ENCODE peak calls at places on chromosomes 11 and 22, in nine cellular contexts. K, A, R, C, D, Y, I, N and H are unnamed samples.

GRCh38 chr11:103825469-103825868 is 211.0 kb upstream of the DDI1 start:
- DNase-seq in K (no peak), A (no peak), R (no peak), C (no peak), D (no peak), Y (no peak), I (no peak), N (no peak), H (no peak)

GRCh38 chr11:111762981-111763643 is 3.1 kb downstream of the PPP2R1B start:
- DNase-seq in K (no peak), A (peak; percentile 40), R (no peak), C (no peak), D (no peak), Y (no peak), I (no peak), N (no peak), H (no peak)

GRCh38 chr22:50313021-50313420 is 5.6 kb upstream of the PLXNB2 start:
- DNase-seq in K (no peak), A (no peak), R (no peak), C (no peak), D (no peak), Y (peak; percentile 45), I (no peak), N (no peak), H (no peak)

GRCh38 chr22:39292002-39292401 is 27.4 kb downstream of the RPL3 start:
- DNase-seq in K (no peak), A (no peak), R (no peak), C (no peak), D (no peak), Y (no peak), I (no peak), N (no peak), H (no peak)

GRCh38 chr11:2735053-2735589 is 35.3 kb upstream of the KCNQ1OT1 start:
- DNase-seq in K (no peak), A (no peak), R (no peak), C (no peak), D (no peak), Y (no peak), I (no peak), N (no peak), H (no peak)

GRCh38 chr11:129911298-129911697 is 15.9 kb upstream of the NFRKB start:
- DNase-seq in K (no peak), A (no peak), R (no peak), C (no peak), D (no peak), Y (no peak), I (no peak), N (no peak), H (no peak)

GRCh38 chr11:110587972-110588371 is 124.3 kb downstream of the ARHGAP20 start:
- DNase-seq in K (no peak), A (no peak), R (no peak), C (no peak), D (no peak), Y (no peak), I (no peak), N (no peak), H (no peak)

GRCh38 chr22:29080061-29080975 is 7.5 kb downstream of the KREMEN1 start:
- DNase-seq in K (no peak), A (no peak), R (no peak), C (no peak), D (no peak), Y (no peak), I (no peak), N (no peak), H (no peak)

GRCh38 chr22:35191412-35191811 is 65.9 kb upstream of the HMGXB4 start:
- DNase-seq in K (no peak), A (no peak), R (no peak), C (no peak), D (no peak), Y (no peak), I (no peak), N (no peak), H (no peak)

GRCh38 chr11:16011396-16011795 is 344.9 kb downstream of the SOX6 start:
- DNase-seq in K (no peak), A (no peak), R (no peak), C (no peak), D (no peak), Y (no peak), I (no peak), N (no peak), H (no peak)